ENCODE peak calls at places on chromosome 10, in ten cellular contexts. One of them, this sample, is unnamed.

GRCh38 chr10:35876248-35876647 is 234.2 kb upstream of the FZD8 start:
- DNase-seq in heart right ventricle: no peak
- DNase-seq in adrenal gland: no peak
- DNase-seq in lower leg skin: no peak
- DNase-seq in upper lobe of right lung: no peak
- DNase-seq in epithelial cell of esophagus: no peak
- DNase-seq in Caco-2: no peak
- DNase-seq in neural progenitor cell: no peak
- DNase-seq in retinal pigment epithelial cell: no peak
- DNase-seq in pancreas: no peak
- DNase-seq in this sample: peak

GRCh38 chr10:62614389-62615157 is 189.9 kb upstream of the ADO start:
- DNase-seq in upper lobe of right lung: no peak
- DNase-seq in lower leg skin: no peak
- DNase-seq in Caco-2: no peak
- DNase-seq in neural progenitor cell: no peak
- DNase-seq in retinal pigment epithelial cell: no peak
- DNase-seq in adrenal gland: no peak
- DNase-seq in pancreas: no peak
- DNase-seq in epithelial cell of esophagus: peak
- DNase-seq in heart right ventricle: no peak
- DNase-seq in this sample: peak

GRCh38 chr10:75086278-75086934 is 25.1 kb upstream of the SAMD8 start:
- DNase-seq in adrenal gland: no peak
- DNase-seq in retinal pigment epithelial cell: no peak
- DNase-seq in epithelial cell of esophagus: no peak
- DNase-seq in Caco-2: no peak
- DNase-seq in heart right ventricle: no peak
- DNase-seq in lower leg skin: no peak
- DNase-seq in upper lobe of right lung: no peak
- DNase-seq in neural progenitor cell: no peak
- DNase-seq in pancreas: no peak
- DNase-seq in this sample: no peak

GRCh38 chr10:29041512-29042150 is 247.2 kb upstream of the LYZL1 start:
- DNase-seq in pancreas: no peak
- DNase-seq in retinal pigment epithelial cell: no peak
- DNase-seq in heart right ventricle: no peak
- DNase-seq in upper lobe of right lung: no peak
- DNase-seq in epithelial cell of esophagus: no peak
- DNase-seq in neural progenitor cell: no peak
- DNase-seq in Caco-2: no peak
- DNase-seq in adrenal gland: no peak
- DNase-seq in lower leg skin: no peak
- DNase-seq in this sample: no peak

GRCh38 chr10:792083-792791 is 102.8 kb upstream of the DIP2C start:
- DNase-seq in lower leg skin: no peak
- DNase-seq in neural progenitor cell: no peak
- DNase-seq in heart right ventricle: no peak
- DNase-seq in Caco-2: no peak
- DNase-seq in adrenal gland: no peak
- DNase-seq in upper lobe of right lung: no peak
- DNase-seq in pancreas: no peak
- DNase-seq in epithelial cell of esophagus: no peak
- DNase-seq in retinal pigment epithelial cell: no peak
- DNase-seq in this sample: no peak

GRCh38 chr10:130027716-130028464 is 63.8 kb upstream of the EBF3 start:
- DNase-seq in neural progenitor cell: no peak
- DNase-seq in upper lobe of right lung: peak
- DNase-seq in Caco-2: peak
- DNase-seq in heart right ventricle: no peak
- DNase-seq in pancreas: no peak
- DNase-seq in lower leg skin: no peak
- DNase-seq in epithelial cell of esophagus: no peak
- DNase-seq in adrenal gland: no peak
- DNase-seq in retinal pigment epithelial cell: no peak
- DNase-seq in this sample: no peak

GRCh38 chr10:10209152-10209551 is 808.5 kb upstream of the CELF2 start:
- DNase-seq in neural progenitor cell: no peak
- DNase-seq in retinal pigment epithelial cell: peak
- DNase-seq in heart right ventricle: no peak
- DNase-seq in Caco-2: no peak
- DNase-seq in upper lobe of right lung: no peak
- DNase-seq in adrenal gland: peak
- DNase-seq in pancreas: no peak
- DNase-seq in lower leg skin: peak
- DNase-seq in epithelial cell of esophagus: peak
- DNase-seq in this sample: peak

GRCh38 chr10:48243487-48243886 is 31.0 kb downstream of the FRMPD2 start:
- DNase-seq in pancreas: no peak
- DNase-seq in epithelial cell of esophagus: no peak
- DNase-seq in adrenal gland: no peak
- DNase-seq in neural progenitor cell: peak
- DNase-seq in lower leg skin: no peak
- DNase-seq in Caco-2: peak
- DNase-seq in upper lobe of right lung: no peak
- DNase-seq in retinal pigment epithelial cell: no peak
- DNase-seq in heart right ventricle: no peak
- DNase-seq in this sample: no peak

GRCh38 chr10:89228136-89228535 is 21.0 kb upstream of the CH25H start:
- DNase-seq in upper lobe of right lung: no peak
- DNase-seq in adrenal gland: no peak
- DNase-seq in epithelial cell of esophagus: no peak
- DNase-seq in heart right ventricle: no peak
- DNase-seq in Caco-2: no peak
- DNase-seq in neural progenitor cell: no peak
- DNase-seq in pancreas: no peak
- DNase-seq in retinal pigment epithelial cell: no peak
- DNase-seq in lower leg skin: no peak
- DNase-seq in this sample: no peak

GRCh38 chr10:26269754-26270153 is 53.2 kb downstream of the GAD2 start:
- DNase-seq in epithelial cell of esophagus: peak
- DNase-seq in Caco-2: no peak
- DNase-seq in adrenal gland: no peak
- DNase-seq in retinal pigment epithelial cell: peak
- DNase-seq in pancreas: no peak
- DNase-seq in heart right ventricle: no peak
- DNase-seq in neural progenitor cell: peak
- DNase-seq in upper lobe of right lung: no peak
- DNase-seq in lower leg skin: no peak
- DNase-seq in this sample: peak
- TF ChIP-seq CTCF in epithelial cell of esophagus: no peak
- TF ChIP-seq CTCF in Caco-2: peak
- TF ChIP-seq CTCF in adrenal gland: no peak
- TF ChIP-seq CTCF in retinal pigment epithelial cell: peak
- TF ChIP-seq CTCF in pancreas: no peak
- TF ChIP-seq CTCF in heart right ventricle: peak
- TF ChIP-seq CTCF in neural progenitor cell: peak
- TF ChIP-seq CTCF in upper lobe of right lung: peak
- TF ChIP-seq CTCF in lower leg skin: no peak
- TF ChIP-seq CTCF in this sample: peak

DNA sequence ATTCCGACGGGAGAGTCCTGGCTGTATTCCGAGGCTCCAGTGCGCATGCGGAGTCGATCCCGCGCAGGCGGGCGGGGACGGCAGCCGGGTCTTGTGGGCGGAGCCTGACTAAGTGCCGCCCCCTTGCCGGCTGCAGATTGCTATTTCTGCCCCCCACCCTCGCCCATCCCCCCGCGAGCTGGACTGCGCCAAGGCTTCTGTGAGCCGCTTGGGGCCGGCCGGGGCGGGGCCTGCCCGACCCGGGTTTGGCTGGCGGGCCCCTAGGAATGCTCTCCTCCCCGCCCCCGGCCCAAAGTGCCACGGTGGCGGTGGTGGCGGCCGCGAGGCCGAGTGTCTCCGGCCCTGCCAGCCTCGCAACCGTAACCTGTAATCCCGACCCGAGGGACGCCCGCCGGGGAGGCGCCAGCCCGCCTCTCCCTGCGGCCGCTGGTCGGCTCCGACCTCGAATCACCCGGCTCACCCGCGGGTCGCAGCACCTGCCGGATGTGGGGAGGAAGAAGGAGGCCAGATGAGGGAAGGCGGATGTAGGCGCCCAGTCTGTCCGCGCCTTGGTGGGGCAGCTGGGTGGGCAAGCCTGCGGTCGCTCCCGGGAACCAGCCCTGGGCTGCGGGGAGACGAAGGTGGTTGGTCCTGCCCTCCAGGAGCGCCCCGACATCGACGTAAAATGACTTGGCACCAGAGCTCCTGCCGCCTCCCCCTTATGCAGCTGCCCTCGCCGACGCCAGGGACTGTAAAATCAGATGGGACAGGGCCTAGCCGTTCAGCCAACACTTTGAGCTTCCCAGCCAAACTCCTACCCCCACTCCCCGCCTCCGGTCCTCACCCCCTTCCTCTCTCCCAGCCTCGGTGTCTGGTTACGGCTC is 607 bp upstream of the KAZALD1 start:
- DNase-seq in adrenal gland: peak
- DNase-seq in upper lobe of right lung: peak
- DNase-seq in retinal pigment epithelial cell: peak
- DNase-seq in lower leg skin: peak
- DNase-seq in heart right ventricle: peak
- DNase-seq in pancreas: peak
- DNase-seq in neural progenitor cell: peak
- DNase-seq in Caco-2: peak
- DNase-seq in epithelial cell of esophagus: peak
- DNase-seq in this sample: peak
- H3K4me3 ChIP-seq in adrenal gland: peak
- H3K4me3 ChIP-seq in upper lobe of right lung: peak
- H3K4me3 ChIP-seq in retinal pigment epithelial cell: peak
- H3K4me3 ChIP-seq in lower leg skin: peak
- H3K4me3 ChIP-seq in heart right ventricle: peak
- H3K4me3 ChIP-seq in pancreas: peak
- H3K4me3 ChIP-seq in neural progenitor cell: peak
- H3K4me3 ChIP-seq in Caco-2: peak
- H3K4me3 ChIP-seq in epithelial cell of esophagus: peak
- H3K4me3 ChIP-seq in this sample: peak

GRCh38 chr10:86103391-86104101 is 263.0 kb downstream of the GRID1 start:
- DNase-seq in pancreas: no peak
- DNase-seq in neural progenitor cell: no peak
- DNase-seq in adrenal gland: no peak
- DNase-seq in upper lobe of right lung: no peak
- DNase-seq in epithelial cell of esophagus: no peak
- DNase-seq in heart right ventricle: no peak
- DNase-seq in retinal pigment epithelial cell: no peak
- DNase-seq in lower leg skin: no peak
- DNase-seq in Caco-2: no peak
- DNase-seq in this sample: no peak

GRCh38 chr10:86099542-86100334 is 266.9 kb downstream of the GRID1 start:
- DNase-seq in upper lobe of right lung: no peak
- DNase-seq in pancreas: no peak
- DNase-seq in epithelial cell of esophagus: no peak
- DNase-seq in retinal pigment epithelial cell: no peak
- DNase-seq in adrenal gland: no peak
- DNase-seq in Caco-2: no peak
- DNase-seq in heart right ventricle: no peak
- DNase-seq in neural progenitor cell: no peak
- DNase-seq in lower leg skin: no peak
- DNase-seq in this sample: no peak

GRCh38 chr10:86102446-86102845 is 264.1 kb downstream of the GRID1 start:
- DNase-seq in Caco-2: no peak
- DNase-seq in upper lobe of right lung: no peak
- DNase-seq in neural progenitor cell: no peak
- DNase-seq in lower leg skin: no peak
- DNase-seq in pancreas: no peak
- DNase-seq in epithelial cell of esophagus: no peak
- DNase-seq in adrenal gland: no peak
- DNase-seq in retinal pigment epithelial cell: no peak
- DNase-seq in heart right ventricle: no peak
- DNase-seq in this sample: no peak

GRCh38 chr10:86102031-86102430 is 264.6 kb downstream of the GRID1 start:
- DNase-seq in pancreas: no peak
- DNase-seq in retinal pigment epithelial cell: no peak
- DNase-seq in epithelial cell of esophagus: no peak
- DNase-seq in neural progenitor cell: no peak
- DNase-seq in adrenal gland: no peak
- DNase-seq in lower leg skin: no peak
- DNase-seq in Caco-2: no peak
- DNase-seq in upper lobe of right lung: no peak
- DNase-seq in heart right ventricle: no peak
- DNase-seq in this sample: no peak

GRCh38 chr10:86100581-86101061 is 266.0 kb downstream of the GRID1 start:
- DNase-seq in upper lobe of right lung: no peak
- DNase-seq in retinal pigment epithelial cell: no peak
- DNase-seq in adrenal gland: no peak
- DNase-seq in neural progenitor cell: peak
- DNase-seq in pancreas: no peak
- DNase-seq in epithelial cell of esophagus: peak
- DNase-seq in heart right ventricle: no peak
- DNase-seq in Caco-2: no peak
- DNase-seq in lower leg skin: no peak
- DNase-seq in this sample: peak
- TF ChIP-seq CTCF in upper lobe of right lung: peak
- TF ChIP-seq CTCF in retinal pigment epithelial cell: peak
- TF ChIP-seq CTCF in adrenal gland: no peak
- TF ChIP-seq CTCF in neural progenitor cell: peak
- TF ChIP-seq CTCF in pancreas: no peak
- TF ChIP-seq CTCF in epithelial cell of esophagus: peak
- TF ChIP-seq CTCF in heart right ventricle: peak
- TF ChIP-seq CTCF in Caco-2: peak
- TF ChIP-seq CTCF in lower leg skin: no peak
- TF ChIP-seq CTCF in this sample: peak

GRCh38 chr10:117536862-117537435 is 5.6 kb upstream of the EMX2 start:
- DNase-seq in upper lobe of right lung: no peak
- DNase-seq in adrenal gland: no peak
- DNase-seq in lower leg skin: no peak
- DNase-seq in heart right ventricle: no peak
- DNase-seq in epithelial cell of esophagus: no peak
- DNase-seq in pancreas: peak
- DNase-seq in neural progenitor cell: peak
- DNase-seq in retinal pigment epithelial cell: no peak
- DNase-seq in Caco-2: no peak
- DNase-seq in this sample: no peak

GRCh38 chr10:117537436-117537903 is 5.1 kb upstream of the EMX2 start:
- DNase-seq in upper lobe of right lung: no peak
- DNase-seq in heart right ventricle: no peak
- DNase-seq in neural progenitor cell: peak
- DNase-seq in lower leg skin: peak
- DNase-seq in Caco-2: no peak
- DNase-seq in retinal pigment epithelial cell: no peak
- DNase-seq in pancreas: peak
- DNase-seq in adrenal gland: no peak
- DNase-seq in epithelial cell of esophagus: peak
- DNase-seq in this sample: no peak

GRCh38 chr10:117536359-117536861 is 6.1 kb upstream of the EMX2 start:
- DNase-seq in retinal pigment epithelial cell: no peak
- DNase-seq in adrenal gland: no peak
- DNase-seq in Caco-2: no peak
- DNase-seq in lower leg skin: no peak
- DNase-seq in neural progenitor cell: no peak
- DNase-seq in upper lobe of right lung: no peak
- DNase-seq in heart right ventricle: no peak
- DNase-seq in epithelial cell of esophagus: no peak
- DNase-seq in pancreas: peak
- DNase-seq in this sample: no peak

GRCh38 chr10:117539271-117539876 is 3.2 kb upstream of the EMX2 start:
- DNase-seq in adrenal gland: no peak
- DNase-seq in retinal pigment epithelial cell: no peak
- DNase-seq in lower leg skin: no peak
- DNase-seq in pancreas: no peak
- DNase-seq in heart right ventricle: no peak
- DNase-seq in upper lobe of right lung: no peak
- DNase-seq in Caco-2: no peak
- DNase-seq in neural progenitor cell: no peak
- DNase-seq in epithelial cell of esophagus: no peak
- DNase-seq in this sample: no peak

GRCh38 chr10:117537904-117538524 is 4.5 kb upstream of the EMX2 start:
- DNase-seq in epithelial cell of esophagus: peak
- DNase-seq in pancreas: no peak
- DNase-seq in lower leg skin: peak
- DNase-seq in Caco-2: no peak
- DNase-seq in retinal pigment epithelial cell: no peak
- DNase-seq in neural progenitor cell: no peak
- DNase-seq in adrenal gland: no peak
- DNase-seq in heart right ventricle: no peak
- DNase-seq in upper lobe of right lung: no peak
- DNase-seq in this sample: no peak
- H3K4me3 ChIP-seq in epithelial cell of esophagus: no peak
- H3K4me3 ChIP-seq in pancreas: peak
- H3K4me3 ChIP-seq in lower leg skin: no peak
- H3K4me3 ChIP-seq in Caco-2: no peak
- H3K4me3 ChIP-seq in retinal pigment epithelial cell: no peak
- H3K4me3 ChIP-seq in neural progenitor cell: peak
- H3K4me3 ChIP-seq in adrenal gland: peak
- H3K4me3 ChIP-seq in heart right ventricle: peak
- H3K4me3 ChIP-seq in upper lobe of right lung: peak
- H3K4me3 ChIP-seq in this sample: peak